ENCODE peak calls at places on chromosomes 3 and 15, in nine cellular contexts. B is hepatocyte; C is HTR-8/SVneo; N is T-cell; S is HCT116; W is activated naive CD4-positive, alpha-beta T cell treated with Interleukin-2 at 50 U/mL for 16 hours; L is foreskin fibroblast; P is A549; O is globus pallidus. X is an unnamed sample.

GRCh38 chr15:98085003-98085639 is 124.6 kb downstream of the ARRDC4 start:
- DNase-seq in O (peak; percentile 49), C (peak; percentile 45), B (peak; percentile 75), S (peak; percentile 56), P (peak; percentile 23), N (peak; percentile 11), L (peak; percentile 79), W (no peak), X (no peak)

GRCh38 chr3:177378168-177378567 is 180.9 kb upstream of the TBL1XR1 start:
- DNase-seq in P (no peak), W (no peak), C (no peak), S (no peak), B (no peak), N (no peak), L (no peak), O (no peak), X (no peak)

GRCh38 chr15:43190178-43190577 is 5.0 kb downstream of the CCNDBP1 start:
- DNase-seq in O (no peak), W (no peak), L (no peak), P (no peak), S (no peak), N (no peak), C (no peak), B (no peak), X (no peak)

GRCh38 chr15:90421527-90421926 is 33.5 kb downstream of the IQGAP1 start:
- DNase-seq in P (no peak), N (no peak), C (no peak), B (no peak), O (no peak), L (no peak), W (no peak), S (no peak), X (no peak)

GRCh38 chr3:195020185-195020584 is 250.8 kb downstream of the XXYLT1 start:
- DNase-seq in S (no peak), N (no peak), C (no peak), B (no peak), L (no peak), O (no peak), W (no peak), P (no peak), X (no peak)

GRCh38 chr3:181623924-181624694 is 87.6 kb upstream of the SOX2 start:
- DNase-seq in P (no peak), O (peak; percentile 58), W (no peak), L (no peak), C (no peak), N (no peak), B (peak; percentile 22), S (peak; percentile 2), X (no peak)

GRCh38 chr3:186930639-186931486 is 537 bp downstream of the ST6GAL1 start:
- DNase-seq in C (peak; percentile 49), W (peak; percentile 70), N (peak; percentile 69), P (peak; percentile 23), B (peak; percentile 73), S (peak; percentile 42), L (peak; percentile 78), O (no peak), X (peak; percentile 55)

GRCh38 chr3:194133661-194134230 is 2.2 kb upstream of the HES1 start:
- DNase-seq in C (peak; percentile 43), B (peak; percentile 82), P (no peak), O (no peak), N (no peak), L (peak; percentile 33), W (peak; percentile 21), S (no peak), X (no peak)

GRCh38 chr15:43519207-43519606 is 1.8 kb downstream of the MAP1A start:
- DNase-seq in B (no peak), L (no peak), C (no peak), P (no peak), S (no peak), N (no peak), O (peak; percentile 86), W (no peak), X (no peak)

GRCh38 chr3:1348547-1348946 is 255.7 kb downstream of the CNTN6 start:
- DNase-seq in P (no peak), N (no peak), B (no peak), C (no peak), W (no peak), L (peak; percentile 1), S (no peak), O (no peak), X (no peak)

GRCh38 chr3:127140501-127141460 is 52.1 kb upstream of the PRR23E start:
- DNase-seq in P (no peak), W (no peak), S (no peak), B (no peak), L (no peak), N (no peak), O (no peak), C (no peak), X (no peak)

GRCh38 chr3:24968076-24968475 is 460.0 kb upstream of the RARB start:
- DNase-seq in L (no peak), O (no peak), S (no peak), W (no peak), B (no peak), N (no peak), P (no peak), C (no peak), X (no peak)

GRCh38 chr3:12308517-12308916 is 19.6 kb downstream of the PPARG start:
- DNase-seq in S (peak; percentile 76), L (peak; percentile 87), P (peak; percentile 56), W (no peak), C (no peak), B (peak; percentile 36), O (no peak), N (no peak), X (no peak)

GRCh38 chr3:58652624-58653023 is 13.9 kb downstream of the FAM3D start:
- DNase-seq in W (no peak), L (no peak), S (no peak), B (no peak), C (no peak), N (no peak), P (no peak), O (no peak), X (no peak)

GRCh38 chr3:54951405-54951804 is 23.5 kb upstream of the LRTM1 start:
- DNase-seq in C (peak; percentile 78), L (peak; percentile 97), S (no peak), P (no peak), N (no peak), W (no peak), O (peak; percentile 53), B (peak; percentile 86), X (no peak)

GRCh38 chr3:188164248-188164687 is 10.3 kb downstream of the LPP start:
- DNase-seq in C (no peak), P (no peak), L (no peak), N (no peak), S (peak; percentile 62), B (no peak), O (no peak), W (peak; percentile 36), X (no peak)

GRCh38 chr3:172456404-172456803 is 8.1 kb upstream of the GHSR start:
- DNase-seq in S (no peak), L (no peak), P (no peak), C (no peak), N (no peak), W (no peak), B (no peak), O (no peak), X (no peak)

GRCh38 chr3:1272541-1273265 is 179.9 kb downstream of the CNTN6 start:
- DNase-seq in N (no peak), P (no peak), B (no peak), W (no peak), O (no peak), S (no peak), L (no peak), C (no peak), X (no peak)

GRCh38 chr15:92541197-92542190 is 114.1 kb downstream of the FAM174B start:
- DNase-seq in N (no peak), W (no peak), L (no peak), B (no peak), S (no peak), O (no peak), C (no peak), P (no peak), X (no peak)

GRCh38 chr15:80977627-80978036 is 12.0 kb downstream of the MESD start:
- DNase-seq in N (no peak), L (peak; percentile 80), S (no peak), O (peak; percentile 82), W (peak; percentile 31), P (peak; percentile 68), B (peak; percentile 68), C (no peak), X (no peak)

GRCh38 chr3:138328341-138328740 is 1.3 kb downstream of the NME9 start:
- DNase-seq in W (no peak), S (no peak), L (peak; percentile 51), O (no peak), P (no peak), C (no peak), N (no peak), B (peak; percentile 24), X (no peak)

GRCh38 chr3:112167758-112168157 is 34.7 kb upstream of the GCSAM start:
- DNase-seq in B (no peak), W (no peak), C (no peak), N (no peak), O (no peak), L (no peak), S (no peak), P (no peak), X (no peak)

GRCh38 chr3:10447527-10448260 is 57.7 kb downstream of the ATP2B2 start:
- DNase-seq in P (no peak), W (no peak), B (no peak), C (no peak), O (peak; percentile 31), L (no peak), S (no peak), N (no peak), X (no peak)

GRCh38 chr15:72968531-72968922 is 83.7 kb upstream of the NEO1 start:
- DNase-seq in N (no peak), O (no peak), L (peak; percentile 30), B (peak; percentile 62), P (no peak), C (no peak), S (no peak), W (no peak), X (no peak)

GRCh38 chr3:47323431-47324277 is 40.9 kb downstream of the KLHL18 start:
- DNase-seq in L (peak; percentile 40), S (peak; percentile 35), P (no peak), W (no peak), C (no peak), O (no peak), B (peak; percentile 19), N (no peak), X (no peak)

GRCh38 chr15:92709064-92709463 is 53.5 kb upstream of the FAM174B start:
- DNase-seq in O (no peak), N (no peak), B (no peak), P (no peak), S (no peak), W (no peak), C (no peak), L (no peak), X (no peak)

GRCh38 chr3:45944830-45945620 is 1.8 kb downstream of the CXCR6 start:
- DNase-seq in O (no peak), P (no peak), B (no peak), N (no peak), L (no peak), C (no peak), W (no peak), S (no peak), X (no peak)

GRCh38 chr3:187026321-187026678 is 96.0 kb downstream of the ST6GAL1 start:
- DNase-seq in C (no peak), S (no peak), L (no peak), B (no peak), P (no peak), W (no peak), O (no peak), N (no peak), X (no peak)

GRCh38 chr3:189331002-189331418 is 159.2 kb downstream of the TPRG1 start:
- DNase-seq in O (no peak), W (peak; percentile 5), L (no peak), P (no peak), S (no peak), N (no peak), C (no peak), B (no peak), X (no peak)

GRCh38 chr3:27726240-27726639 is 4.1 kb upstream of the EOMES start:
- DNase-seq in B (no peak), C (no peak), O (no peak), P (no peak), W (no peak), N (no peak), S (no peak), L (peak; percentile 14), X (no peak)

GRCh38 chr3:71010731-71011455 is 572.6 kb downstream of the FOXP1 start:
- DNase-seq in B (no peak), O (no peak), P (no peak), S (no peak), L (no peak), N (peak; percentile 68), W (peak; percentile 79), C (no peak), X (no peak)

X was measured in NK-92 treated with Interleukin-12 subunit alpha and Interleukin-12 subunit beta, amount 100 ng/mL, for 24 hours.